ENCODE peak calls at places on chromosome 16, in four cellular contexts. One of them, this sample, is unnamed.

GRCh38 chr16:86874141-86874540 is 295.8 kb downstream of the FOXL1 start:
- DNase-seq in aorta: no peak
- DNase-seq in tibial artery: no peak
- DNase-seq in activated T-helper 2 cell treated with anti-CD3 and anti-CD28 coated beads, Interferon-gamma antibody, Interleukin-2, Interleukin-4, amounts not matched to agents 10 μg/mL and 5 μg/mL and 100 μg/mL, durations not matched to agents 14 hours and 24 hours and 36 hours: peak
- DNase-seq in this sample: no peak

GRCh38 chr16:85302018-85302847 is 190.0 kb upstream of the CIBAR2 start:
- DNase-seq in tibial artery: no peak
- DNase-seq in aorta: no peak
- DNase-seq in activated T-helper 2 cell treated with anti-CD3 and anti-CD28 coated beads, Interferon-gamma antibody, Interleukin-2, Interleukin-4, amounts not matched to agents 10 μg/mL and 5 μg/mL and 100 μg/mL, durations not matched to agents 14 hours and 24 hours and 36 hours: no peak
- DNase-seq in this sample: no peak

GRCh38 chr16:1277016-1277944 is 21.4 kb downstream of the TPSD1 start:
- DNase-seq in tibial artery: no peak
- DNase-seq in aorta: peak
- DNase-seq in activated T-helper 2 cell treated with anti-CD3 and anti-CD28 coated beads, Interferon-gamma antibody, Interleukin-2, Interleukin-4, amounts not matched to agents 10 μg/mL and 5 μg/mL and 100 μg/mL, durations not matched to agents 14 hours and 24 hours and 36 hours: no peak
- DNase-seq in this sample: no peak

GRCh38 chr16:82657239-82657638 is 30.5 kb downstream of the CDH13 start:
- DNase-seq in activated T-helper 2 cell treated with anti-CD3 and anti-CD28 coated beads, Interferon-gamma antibody, Interleukin-2, Interleukin-4, amounts not matched to agents 10 μg/mL and 5 μg/mL and 100 μg/mL, durations not matched to agents 14 hours and 24 hours and 36 hours: no peak
- DNase-seq in aorta: no peak
- DNase-seq in tibial artery: no peak
- DNase-seq in this sample: no peak

GRCh38 chr16:49213594-49213993 is 68.0 kb downstream of the CBLN1 start:
- DNase-seq in activated T-helper 2 cell treated with anti-CD3 and anti-CD28 coated beads, Interferon-gamma antibody, Interleukin-2, Interleukin-4, amounts not matched to agents 10 μg/mL and 5 μg/mL and 100 μg/mL, durations not matched to agents 14 hours and 24 hours and 36 hours: no peak
- DNase-seq in tibial artery: no peak
- DNase-seq in aorta: no peak
- DNase-seq in this sample: no peak

GRCh38 chr16:47260496-47260895 is 116.8 kb upstream of the NETO2 start:
- DNase-seq in tibial artery: no peak
- DNase-seq in aorta: no peak
- DNase-seq in activated T-helper 2 cell treated with anti-CD3 and anti-CD28 coated beads, Interferon-gamma antibody, Interleukin-2, Interleukin-4, amounts not matched to agents 10 μg/mL and 5 μg/mL and 100 μg/mL, durations not matched to agents 14 hours and 24 hours and 36 hours: no peak
- DNase-seq in this sample: no peak

GRCh38 chr16:87535855-87536794 is 43.3 kb upstream of the ZCCHC14 start:
- DNase-seq in aorta: no peak
- DNase-seq in activated T-helper 2 cell treated with anti-CD3 and anti-CD28 coated beads, Interferon-gamma antibody, Interleukin-2, Interleukin-4, amounts not matched to agents 10 μg/mL and 5 μg/mL and 100 μg/mL, durations not matched to agents 14 hours and 24 hours and 36 hours: no peak
- DNase-seq in tibial artery: no peak
- DNase-seq in this sample: no peak

GRCh38 chr16:68504066-68504465 is 35.0 kb upstream of the ZFP90 start:
- DNase-seq in tibial artery: no peak
- DNase-seq in activated T-helper 2 cell treated with anti-CD3 and anti-CD28 coated beads, Interferon-gamma antibody, Interleukin-2, Interleukin-4, amounts not matched to agents 10 μg/mL and 5 μg/mL and 100 μg/mL, durations not matched to agents 14 hours and 24 hours and 36 hours: no peak
- DNase-seq in aorta: no peak
- DNase-seq in this sample: no peak

GRCh38 chr16:75079346-75079926 is 37.1 kb downstream of the LDHD start:
- DNase-seq in aorta: no peak
- DNase-seq in tibial artery: no peak
- DNase-seq in activated T-helper 2 cell treated with anti-CD3 and anti-CD28 coated beads, Interferon-gamma antibody, Interleukin-2, Interleukin-4, amounts not matched to agents 10 μg/mL and 5 μg/mL and 100 μg/mL, durations not matched to agents 14 hours and 24 hours and 36 hours: no peak
- DNase-seq in this sample: no peak

GRCh38 chr16:57984443-57985203 is 13.7 kb upstream of the CNGB1 start:
- DNase-seq in aorta: peak
- DNase-seq in activated T-helper 2 cell treated with anti-CD3 and anti-CD28 coated beads, Interferon-gamma antibody, Interleukin-2, Interleukin-4, amounts not matched to agents 10 μg/mL and 5 μg/mL and 100 μg/mL, durations not matched to agents 14 hours and 24 hours and 36 hours: peak
- DNase-seq in tibial artery: peak
- DNase-seq in this sample: peak

GRCh38 chr16:54374136-54374535 is 87.5 kb upstream of the IRX3 start:
- DNase-seq in aorta: no peak
- DNase-seq in tibial artery: no peak
- DNase-seq in activated T-helper 2 cell treated with anti-CD3 and anti-CD28 coated beads, Interferon-gamma antibody, Interleukin-2, Interleukin-4, amounts not matched to agents 10 μg/mL and 5 μg/mL and 100 μg/mL, durations not matched to agents 14 hours and 24 hours and 36 hours: no peak
- DNase-seq in this sample: no peak

GRCh38 chr16:90077757-90078593 is 844 bp upstream of the PRDM7 start:
- DNase-seq in activated T-helper 2 cell treated with anti-CD3 and anti-CD28 coated beads, Interferon-gamma antibody, Interleukin-2, Interleukin-4, amounts not matched to agents 10 μg/mL and 5 μg/mL and 100 μg/mL, durations not matched to agents 14 hours and 24 hours and 36 hours: no peak
- DNase-seq in tibial artery: no peak
- DNase-seq in aorta: no peak
- DNase-seq in this sample: peak

GRCh38 chr16:84665359-84665758 is 17.0 kb downstream of the KLHL36 start:
- DNase-seq in activated T-helper 2 cell treated with anti-CD3 and anti-CD28 coated beads, Interferon-gamma antibody, Interleukin-2, Interleukin-4, amounts not matched to agents 10 μg/mL and 5 μg/mL and 100 μg/mL, durations not matched to agents 14 hours and 24 hours and 36 hours: no peak
- DNase-seq in aorta: no peak
- DNase-seq in tibial artery: no peak
- DNase-seq in this sample: no peak

GRCh38 chr16:69481901-69482341 is 57.5 kb downstream of the CYB5B start:
- DNase-seq in tibial artery: peak
- DNase-seq in aorta: peak
- DNase-seq in activated T-helper 2 cell treated with anti-CD3 and anti-CD28 coated beads, Interferon-gamma antibody, Interleukin-2, Interleukin-4, amounts not matched to agents 10 μg/mL and 5 μg/mL and 100 μg/mL, durations not matched to agents 14 hours and 24 hours and 36 hours: no peak
- DNase-seq in this sample: no peak

GRCh38 chr16:69126221-69126620 is 6.2 kb downstream of the CHTF8 start:
- DNase-seq in activated T-helper 2 cell treated with anti-CD3 and anti-CD28 coated beads, Interferon-gamma antibody, Interleukin-2, Interleukin-4, amounts not matched to agents 10 μg/mL and 5 μg/mL and 100 μg/mL, durations not matched to agents 14 hours and 24 hours and 36 hours: no peak
- DNase-seq in aorta: peak
- DNase-seq in tibial artery: no peak
- DNase-seq in this sample: no peak

GRCh38 chr16:84593825-84594724 is 23.8 kb downstream of the COTL1 start:
- DNase-seq in tibial artery: no peak
- DNase-seq in activated T-helper 2 cell treated with anti-CD3 and anti-CD28 coated beads, Interferon-gamma antibody, Interleukin-2, Interleukin-4, amounts not matched to agents 10 μg/mL and 5 μg/mL and 100 μg/mL, durations not matched to agents 14 hours and 24 hours and 36 hours: peak
- DNase-seq in aorta: no peak
- DNase-seq in this sample: peak

GRCh38 chr16:3017262-3017805 is 649 bp downstream of the CLDN6 start:
- DNase-seq in activated T-helper 2 cell treated with anti-CD3 and anti-CD28 coated beads, Interferon-gamma antibody, Interleukin-2, Interleukin-4, amounts not matched to agents 10 μg/mL and 5 μg/mL and 100 μg/mL, durations not matched to agents 14 hours and 24 hours and 36 hours: no peak
- DNase-seq in tibial artery: no peak
- DNase-seq in aorta: no peak
- DNase-seq in this sample: no peak

GRCh38 chr16:30896203-30896889 is at the start of gene CTF1:
- DNase-seq in activated T-helper 2 cell treated with anti-CD3 and anti-CD28 coated beads, Interferon-gamma antibody, Interleukin-2, Interleukin-4, amounts not matched to agents 10 μg/mL and 5 μg/mL and 100 μg/mL, durations not matched to agents 14 hours and 24 hours and 36 hours: no peak
- DNase-seq in aorta: peak
- DNase-seq in tibial artery: peak
- DNase-seq in this sample: no peak

GRCh38 chr16:3094289-3095027 is 4.6 kb downstream of the ZSCAN10 start:
- DNase-seq in aorta: no peak
- DNase-seq in activated T-helper 2 cell treated with anti-CD3 and anti-CD28 coated beads, Interferon-gamma antibody, Interleukin-2, Interleukin-4, amounts not matched to agents 10 μg/mL and 5 μg/mL and 100 μg/mL, durations not matched to agents 14 hours and 24 hours and 36 hours: peak
- DNase-seq in tibial artery: no peak
- DNase-seq in this sample: no peak

This sample was measured in CD8-positive, alpha-beta T cell.